ENCODE peak calls at places on chromosomes 7 and 10, in six cellular contexts. G, K, H, X, S and U are unnamed samples. For H3K36me3, the result is how much of the 10 kb centered on the place peaks cover.

GRCh38 chr10:116848912-116849270 is 408 bp upstream of the ENO4 start:
- DNase-seq in G (no peak), K (no peak), H (no peak), X (no peak), S (peak), U (no peak)

GRCh38 chr10:119549247-119549999 is 6.9 kb upstream of the RGS10 start:
- DNase-seq in G (no peak), K (no peak), H (no peak), X (no peak), S (no peak), U (no peak)

GRCh38 chr10:69439813-69440506 is 11.3 kb upstream of the TSPAN15 start:
- DNase-seq in G (no peak), K (no peak), H (no peak), X (no peak), S (no peak), U (peak)

GRCh38 chr7:116139007-116139406 is 71.3 kb upstream of the TES start:
- DNase-seq in G (no peak), K (no peak), H (no peak), X (no peak), S (no peak), U (peak)

GRCh38 chr7:71615017-71615416 is 483.1 kb downstream of the GALNT17 start:
- DNase-seq in G (no peak), K (no peak), H (no peak), X (peak), S (no peak), U (no peak)

GRCh38 chr10:90560331-90560730 is 297.5 kb downstream of the HTR7 start:
- DNase-seq in G (no peak), K (no peak), H (no peak), X (no peak), S (no peak), U (no peak)

GRCh38 chr10:873020-873419 is 58.5 kb downstream of the LARP4B start:
- DNase-seq in G (no peak), K (no peak), H (no peak), X (no peak), S (no peak), U (peak)

GRCh38 chr7:153537271-153537670 is 514.9 kb upstream of the DPP6 start:
- DNase-seq in G (no peak), K (no peak), H (no peak), X (no peak), S (no peak), U (no peak)

GRCh38 chr10:91472911-91473310 is 62.8 kb downstream of the HECTD2 start:
- DNase-seq in G (no peak), K (no peak), H (no peak), X (no peak), S (no peak), U (no peak)

GRCh38 chr7:298739-299138 is 8.8 kb downstream of the FOXL3 start:
- DNase-seq in G (no peak), K (no peak), H (no peak), X (no peak), S (no peak), U (no peak)

GRCh38 chr10:73577788-73578187 is 13.4 kb downstream of the USP54 start:
- DNase-seq in G (no peak), K (no peak), H (peak), X (peak), S (no peak), U (peak)

GRCh38 chr10:11521860-11522259 is 89.6 kb downstream of the USP6NL start:
- DNase-seq in G (no peak), K (no peak), H (peak), X (no peak), S (no peak), U (no peak)

GRCh38 chr10:93223336-93223735 is 149.6 kb downstream of the CYP26A1 start:
- DNase-seq in G (no peak), K (no peak), H (no peak), X (no peak), S (no peak), U (no peak)

GRCh38 chr7:66542528-66543373 is 85.9 kb upstream of the KCTD7 start:
- DNase-seq in G (no peak), K (no peak), H (no peak), X (no peak), S (peak), U (peak)

GRCh38 chr10:118342638-118343020 is 505 bp upstream of the FAM204A start:
- DNase-seq in G (no peak), K (no peak), H (no peak), X (no peak), S (no peak), U (no peak)

GRCh38 chr10:122484276-122485060 is 23.1 kb downstream of the HTRA1 start:
- DNase-seq in G (no peak), K (no peak), H (no peak), X (no peak), S (no peak), U (no peak)

GRCh38 chr10:124494050-124494807 is 32.6 kb downstream of the LHPP start:
- DNase-seq in G (no peak), K (no peak), H (no peak), X (no peak), S (peak), U (no peak)

GRCh38 chr10:78688945-78689935 is 379.5 kb upstream of the ZMIZ1 start:
- DNase-seq in G (no peak), K (no peak), H (peak), X (peak), S (no peak), U (no peak)

GRCh38 chr10:110069502-110069982 is 61.8 kb downstream of the ADD3 start:
- DNase-seq in G (no peak), K (no peak), H (no peak), X (no peak), S (no peak), U (no peak)

GRCh38 chr7:55185941-55186609 is 167.3 kb downstream of the EGFR start:
- DNase-seq in G (no peak), K (no peak), H (no peak), X (no peak), S (no peak), U (peak)

GRCh38 chr10:70432101-70432500 is 9.4 kb downstream of the NODAL start:
- DNase-seq in G (no peak), K (no peak), H (peak), X (peak), S (no peak), U (no peak)

GRCh38 chr7:116571037-116571436 is 46.2 kb downstream of the CAV1 start:
- DNase-seq in G (no peak), K (no peak), H (no peak), X (no peak), S (no peak), U (no peak)

GRCh38 chr7:156071612-156072011 is 259.3 kb upstream of the SHH start:
- DNase-seq in G (no peak), K (no peak), H (no peak), X (no peak), S (no peak), U (no peak)

GRCh38 chr10:22379059-22379458 is 33.8 kb downstream of the SPAG6 start:
- DNase-seq in G (no peak), K (no peak), H (no peak), X (no peak), S (no peak), U (no peak)

GRCh38 chr7:55557666-55558188 is 14.6 kb downstream of the VOPP1 start:
- DNase-seq in G (no peak), K (no peak), H (no peak), X (no peak), S (no peak), U (no peak)

GRCh38 chr7:133582766-133583523 is 330.1 kb downstream of the EXOC4 start:
- DNase-seq in G (no peak), K (no peak), H (no peak), X (no peak), S (no peak), U (no peak)

GRCh38 chr7:36129048-36129534 is 24.0 kb upstream of the EEPD1 start:
- DNase-seq in G (no peak), K (no peak), H (peak), X (no peak), S (peak), U (no peak)

GRCh38 chr10:86105640-86106039 is 261.0 kb downstream of the GRID1 start:
- DNase-seq in G (no peak), K (no peak), H (no peak), X (no peak), S (no peak), U (no peak)

GRCh38 chr7:85070967-85071628 is 115.8 kb downstream of the SEMA3D start:
- DNase-seq in G (no peak), K (no peak), H (no peak), X (no peak), S (no peak), U (no peak)

GRCh38 chr7:75961194-75961593 is 33.2 kb downstream of the TMEM120A start:
- DNase-seq in G (no peak), K (no peak), H (no peak), X (no peak), S (no peak), U (no peak)
- H3K36me3 ChIP-seq in G (half or more), K (under half), H (under half), X (under half), S (under half), U (under half)

DNA sequence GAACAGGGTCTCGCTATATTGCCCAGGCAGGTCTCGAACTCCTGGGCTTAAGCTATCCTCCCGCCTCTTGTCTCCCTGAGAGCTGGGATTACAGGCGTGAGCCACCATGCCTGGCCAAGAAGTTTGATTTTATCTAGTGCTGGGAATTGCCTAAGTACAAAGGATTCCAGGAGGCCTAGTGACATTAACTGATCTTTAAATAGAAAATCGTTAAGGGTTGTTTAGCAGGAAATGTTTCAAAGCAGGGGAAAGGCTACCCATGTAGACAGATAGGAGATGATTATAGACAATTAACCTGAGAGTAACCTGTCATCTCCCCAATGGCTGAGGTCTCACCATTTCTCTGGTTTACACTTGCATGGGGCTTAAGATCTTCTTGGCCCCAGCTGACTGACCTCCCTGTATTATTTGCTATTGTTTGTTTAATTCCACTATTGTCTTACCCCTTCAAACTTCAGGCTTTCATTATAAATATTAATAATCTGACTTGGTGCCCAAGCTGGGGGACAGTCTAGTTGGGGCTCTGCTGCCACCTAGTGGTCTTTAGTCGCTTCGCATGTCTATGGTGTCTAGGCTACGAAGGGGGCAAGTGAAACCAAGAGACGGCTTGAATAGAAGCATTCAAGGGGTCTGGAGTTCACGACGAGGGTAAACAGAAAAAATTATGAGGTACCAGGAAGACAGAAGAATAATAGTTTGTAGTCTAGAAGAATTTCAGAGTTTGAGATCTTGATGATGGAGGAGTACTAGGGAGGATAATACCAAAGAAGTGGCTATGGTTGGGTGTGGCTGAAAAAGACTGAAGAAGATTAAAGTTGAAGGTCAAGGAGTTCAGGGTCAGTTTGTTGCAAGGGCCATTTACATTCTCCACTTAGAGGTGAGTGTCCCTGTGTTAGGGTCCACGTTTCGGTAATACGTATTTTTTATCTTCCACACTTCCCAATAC is 40.4 kb upstream of the BPGM start:
- DNase-seq in G (peak), K (peak), H (peak), X (peak), S (no peak), U (peak)
- TF ChIP-seq CTCF in G (peak), K (peak), H (peak), X (peak), S (peak), U (peak)

DNA sequence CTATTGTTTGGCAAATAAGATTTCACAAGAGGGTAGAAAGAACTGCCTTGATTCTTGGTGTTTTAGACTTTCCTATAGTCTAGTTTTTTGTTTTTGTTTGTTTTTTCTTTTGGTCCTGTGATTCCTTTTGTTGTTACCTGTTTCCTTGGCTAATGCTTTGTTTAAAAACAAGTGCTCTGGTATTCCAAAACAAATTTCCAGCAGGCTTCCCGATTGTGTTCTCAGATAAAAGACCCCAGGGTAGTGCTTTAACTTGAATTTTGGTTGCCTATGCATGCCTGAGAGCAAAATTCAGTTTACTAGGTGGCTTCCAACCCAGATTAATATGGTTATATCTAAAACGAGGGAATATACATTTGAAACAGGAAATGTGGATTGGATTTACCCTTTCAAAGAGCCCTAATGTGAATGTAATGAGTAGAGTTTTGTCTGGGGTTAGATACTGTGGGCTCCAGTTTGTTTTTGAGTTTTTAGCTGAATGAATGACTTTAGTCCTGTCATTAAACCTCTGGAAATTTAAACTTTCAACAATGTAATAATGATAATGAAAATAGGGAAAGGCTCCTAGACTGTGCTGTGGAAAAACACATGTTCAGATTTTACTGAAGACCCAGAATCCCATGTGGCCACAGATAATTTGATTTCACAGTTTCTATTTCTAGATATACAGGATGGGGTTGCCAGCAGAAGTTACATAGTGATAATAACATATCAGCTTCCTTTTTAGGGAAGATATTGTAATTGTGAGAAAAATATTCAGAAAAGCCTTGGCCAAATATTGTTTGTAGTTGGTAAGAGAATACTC is 23.9 kb downstream of the AUTS2 start:
- DNase-seq in G (no peak), K (no peak), H (no peak), X (no peak), S (no peak), U (no peak)
- H3K4me3 ChIP-seq in G (no peak), K (no peak), H (no peak), X (no peak), S (no peak), U (no peak)

GRCh38 chr7:44388089-44388970 is 62.9 kb upstream of the CAMK2B start:
- DNase-seq in G (no peak), K (no peak), H (no peak), X (no peak), S (no peak), U (no peak)
- H3K36me3 ChIP-seq in G (half or more), K (half or more), H (half or more), X (half or more), S (under half), U (under half)

DNA sequence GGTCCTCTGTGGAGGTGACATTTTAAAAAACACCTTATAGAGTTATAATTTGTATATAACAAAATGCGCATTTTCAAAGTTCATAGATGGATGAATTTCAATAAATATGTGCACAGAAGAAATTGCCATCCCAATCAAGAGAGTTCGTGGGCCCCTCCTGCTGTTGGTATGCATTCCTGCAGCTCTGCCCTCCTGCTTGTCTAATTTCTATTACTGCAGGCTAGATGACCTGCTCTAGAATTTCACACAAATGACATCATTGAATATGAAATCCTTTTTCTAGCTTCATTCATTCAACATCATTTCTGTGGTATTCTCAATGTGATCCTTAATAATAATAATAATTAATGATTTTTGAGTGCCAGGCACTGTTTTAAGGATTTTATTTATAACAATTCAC is 348.2 kb downstream of the SDK1 start:
- DNase-seq in G (no peak), K (no peak), H (no peak), X (no peak), S (no peak), U (no peak)
- TF ChIP-seq CTCF in G (no peak), K (no peak), H (no peak), X (no peak), S (no peak), U (no peak)

DNA sequence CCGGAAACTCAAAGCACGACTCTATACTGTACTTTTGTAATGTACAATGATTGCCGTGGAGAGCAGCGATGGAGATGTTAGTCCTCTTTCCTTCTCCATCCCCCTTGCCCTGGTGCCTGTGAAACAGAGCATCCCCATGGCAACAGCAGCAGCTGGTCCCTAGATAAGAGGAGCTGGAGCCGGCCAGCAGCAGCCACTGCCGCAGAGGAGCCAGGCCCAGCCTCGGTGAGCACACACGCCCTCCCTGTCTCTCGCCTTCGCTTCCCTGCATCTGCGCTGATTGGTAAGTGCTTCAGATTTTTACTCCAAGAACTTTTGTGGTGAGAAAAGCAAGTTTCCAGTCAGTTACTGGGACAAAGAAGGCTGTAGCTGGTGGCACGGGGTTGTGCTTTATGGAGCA is at the start of gene PPP1R17:
- DNase-seq in G (no peak), K (no peak), H (no peak), X (peak), S (no peak), U (peak)
- H3K4me3 ChIP-seq in G (no peak), K (no peak), H (no peak), X (no peak), S (no peak), U (no peak)

GRCh38 chr10:6102128-6102527 is 13.3 kb downstream of the RBM17 start:
- DNase-seq in G (no peak), K (no peak), H (no peak), X (no peak), S (peak), U (no peak)

GRCh38 chr10:6098156-6098555 is 9.3 kb downstream of the RBM17 start:
- DNase-seq in G (no peak), K (no peak), H (no peak), X (no peak), S (no peak), U (no peak)

GRCh38 chr10:6100370-6100769 is 11.5 kb downstream of the RBM17 start:
- DNase-seq in G (no peak), K (no peak), H (no peak), X (no peak), S (no peak), U (no peak)

GRCh38 chr10:6103591-6103990 is 14.8 kb downstream of the RBM17 start:
- DNase-seq in G (no peak), K (no peak), H (no peak), X (no peak), S (no peak), U (no peak)

GRCh38 chr10:6101181-6101580 is 12.3 kb downstream of the RBM17 start:
- DNase-seq in G (no peak), K (no peak), H (no peak), X (no peak), S (no peak), U (no peak)
- H3K36me3 ChIP-seq in G (half or more), K (under half), H (half or more), X (half or more), S (under half), U (half or more)

DNA sequence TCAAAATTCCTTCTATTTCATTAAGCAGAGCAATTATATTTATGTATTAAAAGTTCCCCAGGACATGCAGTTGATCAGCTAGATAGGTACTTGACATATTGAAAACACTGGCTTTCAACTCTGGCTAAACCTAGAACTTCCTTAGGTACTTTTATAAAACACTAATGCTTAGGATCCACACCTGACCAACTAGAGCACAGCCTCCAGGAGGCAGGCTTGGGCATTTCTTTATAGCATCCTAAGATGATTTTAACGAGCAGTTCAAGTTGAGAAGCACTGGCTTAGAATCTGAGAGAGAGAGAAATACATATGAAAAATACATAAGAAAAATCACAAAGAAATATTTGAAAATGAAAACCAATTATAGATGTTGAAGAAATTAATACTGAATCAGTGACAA is 20.8 kb downstream of the SLC26A5 start:
- DNase-seq in G (no peak), K (no peak), H (no peak), X (no peak), S (no peak), U (no peak)
- TF ChIP-seq CTCF in G (no peak), K (no peak), H (no peak), X (no peak), S (no peak), U (no peak)